ENCODE peak calls at places on chromosome 15, in ten cellular contexts. F, E, U, Q, T, D, K, W, I and L are unnamed samples.

GRCh38 chr15:37017031-37017625 is 83.2 kb downstream of the MEIS2 start:
- DNase-seq in I (no peak), E (no peak), K (no peak), D (no peak), F (no peak), U (no peak), T (no peak), Q (no peak), W (no peak), L (no peak)

GRCh38 chr15:85044251-85044853 is 62.7 kb downstream of the PDE8A start:
- DNase-seq in K (peak; percentile 77), I (peak; percentile 27), W (peak; percentile 75), T (peak; percentile 87), U (peak; percentile 28), F (peak; percentile 75), D (peak; percentile 61), E (no peak), Q (no peak), L (peak; percentile 60)

GRCh38 chr15:36133686-36134085 is 445.7 kb upstream of the CDIN1 start:
- DNase-seq in Q (no peak), F (no peak), I (no peak), E (no peak), D (no peak), K (no peak), T (no peak), U (no peak), W (no peak), L (no peak)

GRCh38 chr15:41989573-41990242 is 17.4 kb upstream of the EHD4 start:
- DNase-seq in U (peak; percentile 55), Q (peak; percentile 91), I (peak; percentile 71), E (peak; percentile 88), T (peak; percentile 94), W (peak; percentile 86), K (peak; percentile 85), D (peak; percentile 91), F (peak; percentile 83), L (peak; percentile 76)

GRCh38 chr15:65392368-65392767 is 14.6 kb upstream of the IGDCC3 start:
- DNase-seq in D (no peak), F (no peak), U (no peak), E (no peak), W (no peak), K (no peak), T (no peak), I (no peak), Q (peak; percentile 27), L (no peak)

GRCh38 chr15:70509282-70510272 is 253.8 kb downstream of the UACA start:
- DNase-seq in U (no peak), W (peak; percentile 69), D (no peak), F (no peak), E (no peak), I (no peak), Q (no peak), T (no peak), K (no peak), L (no peak)

GRCh38 chr15:73685981-73686380 is 1.8 kb downstream of the CD276 start:
- DNase-seq in U (no peak), T (peak; percentile 46), F (no peak), Q (no peak), D (no peak), W (no peak), I (no peak), E (no peak), K (no peak), L (no peak)

GRCh38 chr15:52178765-52179164 is 12.4 kb downstream of the GNB5 start:
- DNase-seq in T (no peak), K (no peak), E (no peak), W (peak; percentile 19), I (peak; percentile 36), F (no peak), Q (no peak), U (no peak), D (no peak), L (peak; percentile 29)

DNA sequence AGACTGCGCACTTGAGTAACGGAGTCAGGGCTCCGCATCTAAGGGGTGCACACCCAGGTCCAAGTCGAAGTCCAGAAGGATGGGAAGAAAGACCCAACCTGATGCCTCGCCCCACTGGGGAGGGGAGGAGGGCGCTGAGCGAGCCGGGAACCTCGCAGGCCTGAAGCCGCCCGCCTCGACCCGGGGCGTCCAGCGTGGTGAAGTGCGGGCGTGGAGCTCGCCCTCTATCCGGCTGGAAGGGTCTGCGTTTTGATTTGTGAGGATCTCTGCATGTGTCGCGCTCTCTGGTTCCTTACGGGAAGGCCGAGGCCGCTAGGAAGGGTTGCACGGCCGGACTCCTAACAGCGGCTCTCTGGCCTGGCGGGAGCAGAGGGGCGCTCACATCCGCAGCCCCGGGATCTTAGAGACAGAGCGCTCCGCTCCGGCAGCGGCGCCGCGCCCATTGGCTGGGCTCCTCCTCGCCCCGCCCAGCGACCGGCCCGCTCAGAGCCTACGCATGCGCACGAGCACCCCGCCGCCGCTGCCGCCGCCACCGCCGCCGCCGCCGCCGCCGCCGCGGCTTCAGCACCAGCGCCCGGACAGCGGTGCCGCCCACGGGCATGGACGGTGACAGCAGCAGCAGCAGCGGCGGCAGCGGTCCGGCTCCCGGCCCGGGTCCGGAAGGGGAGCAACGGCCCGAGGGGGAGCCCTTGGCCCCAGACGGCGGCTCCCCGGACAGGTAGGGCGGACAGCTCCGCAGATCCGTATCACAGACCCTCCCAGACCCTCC is at the start of gene DISP2:
- DNase-seq in U (peak; percentile 51), Q (peak; percentile 96), E (peak; percentile 99), I (peak; percentile 76), D (peak; percentile 92), T (peak; percentile 92), K (peak; percentile 92), F (peak; percentile 64), W (peak; percentile 87), L (peak; percentile 80)
- TF ChIP-seq POLR2A in U (no peak), Q (no peak), E (no peak), I (no peak), D (no peak), T (no peak), K (peak; percentile 5), F (no peak), W (no peak), L (no peak)

GRCh38 chr15:69463182-69463756 is 10.7 kb downstream of the RPLP1 start:
- DNase-seq in I (no peak), F (no peak), D (no peak), E (no peak), T (no peak), U (no peak), K (no peak), W (no peak), Q (no peak), L (no peak)

GRCh38 chr15:69460481-69460880 is 7.9 kb downstream of the RPLP1 start:
- DNase-seq in Q (no peak), K (no peak), D (no peak), I (no peak), T (no peak), U (no peak), W (no peak), F (no peak), E (no peak), L (no peak)

GRCh38 chr15:69462030-69462492 is 9.4 kb downstream of the RPLP1 start:
- DNase-seq in T (peak; percentile 76), K (peak; percentile 74), W (peak; percentile 45), Q (peak; percentile 72), D (peak; percentile 60), I (no peak), U (no peak), F (no peak), E (no peak), L (no peak)

GRCh38 chr15:69465253-69465652 is 12.6 kb downstream of the RPLP1 start:
- DNase-seq in Q (no peak), E (no peak), T (peak; percentile 49), U (no peak), K (no peak), I (no peak), D (no peak), W (no peak), F (no peak), L (no peak)

GRCh38 chr15:69462493-69463181 is 10.0 kb downstream of the RPLP1 start:
- DNase-seq in K (peak; percentile 98), U (peak; percentile 93), D (peak; percentile 96), Q (peak; percentile 96), I (peak; percentile 96), F (peak; percentile 94), W (peak; percentile 96), E (peak; percentile 92), T (peak; percentile 99), L (peak; percentile 94)
- TF ChIP-seq POLR2A in K (peak; percentile 83), U (peak; percentile 50), D (peak; percentile 70), Q (no peak), I (peak; percentile 32), F (peak; percentile 86), W (peak; percentile 88), E (peak; percentile 53), T (peak; percentile 80), L (peak; percentile 82)

GRCh38 chr15:60346077-60346476 is 51.7 kb downstream of the ANXA2 start:
- DNase-seq in W (no peak), E (no peak), I (no peak), U (no peak), D (no peak), K (no peak), F (no peak), T (no peak), Q (no peak), L (no peak)

GRCh38 chr15:60346653-60347052 is 51.1 kb downstream of the ANXA2 start:
- DNase-seq in D (no peak), K (no peak), Q (no peak), T (no peak), I (no peak), U (no peak), E (no peak), F (no peak), W (no peak), L (no peak)

GRCh38 chr15:60347480-60348069 is 50.2 kb downstream of the ANXA2 start:
- DNase-seq in F (no peak), Q (no peak), T (no peak), D (no peak), W (no peak), K (no peak), U (no peak), I (no peak), E (no peak), L (no peak)

GRCh38 chr15:60344987-60345386 is 52.8 kb downstream of the ANXA2 start:
- DNase-seq in D (no peak), I (no peak), W (no peak), E (no peak), K (no peak), F (no peak), Q (no peak), U (no peak), T (no peak), L (no peak)

DNA sequence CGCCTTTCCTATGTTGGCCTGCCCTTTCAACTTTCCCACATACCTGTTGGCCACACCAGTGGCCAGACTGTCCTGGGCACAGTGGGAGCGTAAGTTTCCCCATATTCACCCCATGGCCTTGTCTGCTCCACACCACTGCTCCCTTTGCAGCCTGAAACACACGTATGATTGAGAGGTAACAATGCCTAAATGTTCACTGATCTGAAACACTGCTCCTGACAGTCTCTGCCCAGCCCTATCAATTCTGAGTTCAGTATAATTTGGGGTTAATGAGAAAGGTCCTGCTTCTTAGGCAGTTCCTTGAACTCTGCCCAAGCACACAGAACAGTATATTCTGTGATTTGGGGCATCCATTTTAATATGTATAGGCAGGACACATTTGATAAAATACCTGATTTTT is 52.2 kb downstream of the ANXA2 start:
- DNase-seq in W (no peak), K (no peak), T (no peak), Q (no peak), D (no peak), F (no peak), I (no peak), E (no peak), U (no peak), L (no peak)
- TF ChIP-seq POLR2A in W (no peak), K (no peak), T (no peak), Q (no peak), D (no peak), F (no peak), I (no peak), E (no peak), U (no peak), L (no peak)

GRCh38 chr15:88467073-88467934 is at the start of the genes MRPL46 and MRPS11:
- DNase-seq in U (peak; percentile 81), T (peak; percentile 93), Q (peak; percentile 93), D (peak; percentile 89), E (peak; percentile 71), W (peak; percentile 89), I (peak; percentile 67), K (peak; percentile 91), F (peak; percentile 92), L (peak; percentile 88)
- TF ChIP-seq POLR2A in U (peak; percentile 37), T (peak; percentile 28), Q (no peak), D (no peak), E (peak; percentile 89), W (peak; percentile 77), I (no peak), K (no peak), F (no peak), L (no peak)